ENCODE peak calls at places on chromosomes 3 and 15, in seven cellular contexts. E is adrenal gland, C is transverse colon, Q is sigmoid colon, N is gastrocnemius medialis, M is stomach, P is spleen. G is an unnamed sample.

GRCh38 chr15:76711351-76711827 is 193.8 kb downstream of the SCAPER start:
- DNase-seq in E (no peak), C (no peak), Q (no peak), N (no peak), M (no peak), P (no peak), G (no peak)

GRCh38 chr15:68783226-68784054 is 37.3 kb downstream of the ANP32A start:
- DNase-seq in E (no peak), C (peak), Q (peak), N (no peak), M (peak), P (peak), G (peak)

GRCh38 chr3:114933407-114933806 is 213.7 kb downstream of the ZBTB20 start:
- DNase-seq in E (no peak), C (no peak), Q (no peak), N (no peak), M (no peak), P (no peak), G (no peak)

GRCh38 chr3:186461141-186461540 is 83.0 kb downstream of the CRYGS start:
- DNase-seq in E (no peak), C (no peak), Q (no peak), N (no peak), M (no peak), P (no peak), G (no peak)

GRCh38 chr3:156304406-156304805 is 184.0 kb downstream of the KCNAB1 start:
- DNase-seq in E (no peak), C (no peak), Q (no peak), N (no peak), M (no peak), P (no peak), G (no peak)

GRCh38 chr3:148229107-148229506 is 468.6 kb upstream of the AGTR1 start:
- DNase-seq in E (no peak), C (no peak), Q (no peak), N (no peak), M (no peak), P (no peak), G (no peak)

GRCh38 chr3:138945646-138946553 is 1.0 kb downstream of the FOXL2 start:
- DNase-seq in E (no peak), C (peak), Q (no peak), N (no peak), M (peak), P (peak), G (peak)

GRCh38 chr3:14617508-14618023 is 34.0 kb upstream of the CCDC174 start:
- DNase-seq in E (no peak), C (no peak), Q (no peak), N (no peak), M (no peak), P (no peak), G (no peak)

GRCh38 chr15:66700412-66700801 is 1.6 kb upstream of the SMAD6 start:
- DNase-seq in E (no peak), C (no peak), Q (no peak), N (no peak), M (no peak), P (no peak), G (peak)

GRCh38 chr15:25899870-25900269 is 36.7 kb upstream of the ATP10A start:
- DNase-seq in E (no peak), C (no peak), Q (no peak), N (no peak), M (no peak), P (no peak), G (no peak)

GRCh38 chr3:158794936-158795518 is 6.8 kb upstream of the MFSD1 start:
- DNase-seq in E (no peak), C (no peak), Q (no peak), N (no peak), M (no peak), P (no peak), G (peak)

GRCh38 chr3:89649431-89649830 is 542.0 kb downstream of the EPHA3 start:
- DNase-seq in E (no peak), C (no peak), Q (no peak), N (no peak), M (no peak), P (no peak), G (no peak)

GRCh38 chr3:113600418-113601185 is 68.2 kb downstream of the SIDT1 start:
- DNase-seq in E (no peak), C (no peak), Q (no peak), N (no peak), M (no peak), P (no peak), G (no peak)

GRCh38 chr3:61561374-61562041 is at the start of gene PTPRG:
- DNase-seq in E (peak), C (peak), Q (peak), N (peak), M (peak), P (peak), G (no peak)

GRCh38 chr15:60237411-60237810 is 160.4 kb downstream of the ANXA2 start:
- DNase-seq in E (no peak), C (no peak), Q (no peak), N (no peak), M (no peak), P (no peak), G (no peak)

GRCh38 chr3:182315313-182315712 is 478.0 kb upstream of the ATP11B start:
- DNase-seq in E (no peak), C (no peak), Q (no peak), N (no peak), M (no peak), P (no peak), G (no peak)

GRCh38 chr3:10889206-10889960 is 73.4 kb downstream of the SLC6A11 start:
- DNase-seq in E (no peak), C (no peak), Q (no peak), N (no peak), M (no peak), P (no peak), G (no peak)

GRCh38 chr3:54999159-54999558 is 71.3 kb upstream of the LRTM1 start:
- DNase-seq in E (no peak), C (no peak), Q (no peak), N (no peak), M (no peak), P (no peak), G (no peak)

GRCh38 chr3:178263236-178263916 is 272.9 kb upstream of the KCNMB2 start:
- DNase-seq in E (no peak), C (no peak), Q (no peak), N (no peak), M (no peak), P (no peak), G (no peak)

GRCh38 chr3:150414273-150414672 is 6.2 kb downstream of the TSC22D2 start:
- DNase-seq in E (no peak), C (no peak), Q (no peak), N (peak), M (no peak), P (no peak), G (peak)

GRCh38 chr3:47578691-47579632 is at the start of gene CSPG5:
- DNase-seq in E (peak), C (peak), Q (no peak), N (no peak), M (no peak), P (peak), G (peak)

GRCh38 chr15:69484837-69485236 is 32.2 kb downstream of the RPLP1 start:
- DNase-seq in E (no peak), C (peak), Q (no peak), N (peak), M (peak), P (no peak), G (no peak)

GRCh38 chr15:55457401-55458022 is 49.2 kb downstream of the PIERCE2 start:
- DNase-seq in E (no peak), C (no peak), Q (no peak), N (no peak), M (no peak), P (no peak), G (no peak)

GRCh38 chr15:81356252-81356651 is 17.8 kb downstream of the TMC3 start:
- DNase-seq in E (no peak), C (no peak), Q (no peak), N (no peak), M (no peak), P (no peak), G (no peak)

GRCh38 chr3:120160050-120160449 is 65.8 kb upstream of the GSK3B start:
- DNase-seq in E (no peak), C (peak), Q (peak), N (peak), M (peak), P (no peak), G (peak)

GRCh38 chr15:75452364-75452967 is 976 bp upstream of the SIN3A start:
- DNase-seq in E (peak), C (peak), Q (peak), N (peak), M (peak), P (peak), G (peak)

GRCh38 chr15:63037996-63038720 is 4.4 kb upstream of the TPM1 start:
- DNase-seq in E (no peak), C (no peak), Q (no peak), N (no peak), M (no peak), P (no peak), G (no peak)

GRCh38 chr3:177439729-177440269 is 242.5 kb upstream of the TBL1XR1 start:
- DNase-seq in E (no peak), C (no peak), Q (no peak), N (no peak), M (no peak), P (no peak), G (no peak)

GRCh38 chr3:156978471-156978961 is 152.4 kb downstream of the LEKR1 start:
- DNase-seq in E (no peak), C (no peak), Q (no peak), N (no peak), M (no peak), P (no peak), G (no peak)

GRCh38 chr15:45732544-45733130 is 97.8 kb downstream of the SQOR start:
- DNase-seq in E (no peak), C (peak), Q (peak), N (no peak), M (peak), P (no peak), G (no peak)

GRCh38 chr3:52323526-52324295 is 7.6 kb downstream of the DNAH1 start:
- DNase-seq in E (no peak), C (no peak), Q (no peak), N (no peak), M (no peak), P (no peak), G (no peak)

GRCh38 chr15:84634228-84634837 is 19.8 kb downstream of the WDR73 start:
- DNase-seq in E (no peak), C (no peak), Q (no peak), N (no peak), M (no peak), P (no peak), G (no peak)

DNA sequence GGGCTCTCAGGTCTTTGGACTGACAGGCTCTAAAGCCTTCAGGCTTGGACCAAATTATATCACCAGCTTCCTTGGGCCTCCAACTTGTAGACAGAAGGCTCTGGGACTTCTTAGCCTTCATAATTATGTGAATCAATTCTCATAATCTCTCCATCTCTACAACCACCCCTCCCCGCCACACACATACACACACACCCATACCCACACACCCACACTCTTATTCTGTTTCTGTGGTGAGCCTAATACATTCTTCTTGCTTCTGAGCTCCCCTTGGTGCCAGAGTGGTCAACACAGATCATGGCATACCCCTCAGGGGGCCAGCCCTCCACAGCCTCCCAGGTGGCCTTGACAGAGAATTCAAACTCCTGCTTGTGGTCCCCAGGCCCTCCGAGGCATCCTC is 5.6 kb upstream of the NUP210 start:
- DNase-seq in E (no peak), C (no peak), Q (no peak), N (no peak), M (no peak), P (no peak), G (no peak)
- TF ChIP-seq POLR2A in E (no peak), C (no peak), Q (no peak), N (no peak), M (no peak), P (no peak), G (no peak)

GRCh38 chr3:39429466-39429865 is 22.9 kb downstream of the RPSA start:
- DNase-seq in E (no peak), C (no peak), Q (no peak), N (no peak), M (no peak), P (no peak), G (no peak)

GRCh38 chr3:39426321-39426720 is 19.8 kb downstream of the RPSA start:
- DNase-seq in E (no peak), C (no peak), Q (no peak), N (no peak), M (no peak), P (no peak), G (no peak)

GRCh38 chr3:39427506-39427905 is 21.0 kb downstream of the RPSA start:
- DNase-seq in E (no peak), C (no peak), Q (no peak), N (no peak), M (no peak), P (no peak), G (no peak)

GRCh38 chr3:39432342-39432741 is 25.8 kb downstream of the RPSA start:
- DNase-seq in E (no peak), C (no peak), Q (no peak), N (no peak), M (no peak), P (no peak), G (no peak)

DNA sequence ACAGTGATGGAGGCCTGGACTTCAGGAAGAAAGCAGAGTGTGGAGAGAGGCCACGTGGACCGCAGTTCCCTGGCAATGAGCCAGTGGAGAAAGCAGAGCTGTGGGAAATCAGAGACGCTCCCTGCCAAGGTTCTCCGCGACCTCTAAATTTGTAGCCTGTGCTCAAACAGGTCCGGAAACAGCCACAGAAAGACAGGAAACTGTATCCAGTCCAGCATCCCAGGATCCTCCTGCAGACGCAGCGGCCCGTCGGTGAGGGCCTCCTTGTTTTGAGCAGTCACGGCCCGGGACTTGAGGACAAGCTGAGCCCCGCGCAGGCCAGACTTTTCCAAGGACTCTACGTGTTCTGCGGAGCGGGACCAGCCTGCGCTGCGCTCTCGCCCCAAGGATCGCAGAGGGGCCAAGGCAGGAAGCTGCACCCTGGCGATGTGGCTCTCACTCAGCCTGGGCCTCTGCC is 22.3 kb downstream of the RPSA start:
- DNase-seq in E (peak), C (no peak), Q (no peak), N (no peak), M (no peak), P (no peak), G (no peak)
- TF ChIP-seq POLR2A in E (no peak), C (no peak), Q (no peak), N (no peak), M (no peak), P (no peak), G (no peak)

DNA sequence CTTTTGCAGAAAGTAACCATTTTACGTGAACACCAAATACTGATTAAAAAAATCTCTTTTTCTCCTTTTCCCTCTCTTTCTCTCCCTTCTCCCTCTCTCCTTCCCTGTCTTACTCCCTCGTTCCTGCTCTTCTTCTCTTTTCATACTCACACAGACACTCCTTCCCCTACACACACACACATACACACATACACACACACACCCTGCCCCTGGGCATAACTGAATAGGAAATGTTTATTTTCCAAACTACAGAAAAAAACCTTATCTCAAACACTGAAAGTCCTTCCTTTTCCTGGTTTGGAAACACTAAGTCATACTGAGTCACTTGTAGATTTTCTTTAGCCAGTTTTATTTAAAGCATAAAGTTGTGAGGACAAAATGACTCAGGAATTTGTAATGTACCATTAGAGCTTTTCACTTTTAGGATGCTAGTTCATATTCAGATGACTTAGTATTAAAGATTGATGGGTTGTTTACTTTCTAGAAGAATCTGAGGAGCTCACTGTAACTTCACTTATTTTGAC is 62.4 kb downstream of the MBNL1 start:
- DNase-seq in E (peak), C (no peak), Q (no peak), N (no peak), M (no peak), P (no peak), G (peak)
- TF ChIP-seq POLR2A in E (peak), C (no peak), Q (no peak), N (no peak), M (no peak), P (no peak), G (no peak)

GRCh38 chr3:188390775-188391443 is 237.0 kb downstream of the LPP start:
- DNase-seq in E (no peak), C (no peak), Q (no peak), N (no peak), M (no peak), P (no peak), G (no peak)
- TF ChIP-seq POLR2A in E (no peak), C (no peak), Q (no peak), N (no peak), M (no peak), P (no peak), G (no peak)

GRCh38 chr15:32918481-32919026 is 200.8 kb downstream of the GREM1 start:
- DNase-seq in E (no peak), C (no peak), Q (no peak), N (no peak), M (no peak), P (no peak), G (no peak)

GRCh38 chr15:32923176-32923575 is 205.4 kb downstream of the GREM1 start:
- DNase-seq in E (no peak), C (no peak), Q (no peak), N (no peak), M (no peak), P (no peak), G (no peak)

GRCh38 chr15:32922541-32922940 is 204.7 kb downstream of the GREM1 start:
- DNase-seq in E (no peak), C (no peak), Q (no peak), N (no peak), M (no peak), P (no peak), G (no peak)

GRCh38 chr15:32919749-32920414 is 202.1 kb downstream of the GREM1 start:
- DNase-seq in E (no peak), C (no peak), Q (no peak), N (no peak), M (no peak), P (no peak), G (no peak)
- TF ChIP-seq POLR2A in E (no peak), C (no peak), Q (no peak), N (no peak), M (no peak), P (no peak), G (no peak)

GRCh38 chr3:135907422-135908165 is 57.9 kb upstream of the PPP2R3A start:
- DNase-seq in E (no peak), C (no peak), Q (no peak), N (no peak), M (no peak), P (no peak), G (no peak)
- TF ChIP-seq POLR2A in E (no peak), C (no peak), Q (no peak), N (no peak), M (no peak), P (no peak), G (no peak)